ENCODE peak calls at places on chromosomes 11 and 22, in ten cellular contexts. U is fibroblast of lung; R is A549; W is cardiac muscle cell; Q is GM23338; K is tibial nerve; V is AG04450; S is psoas muscle; B is CD4-positive, alpha-beta T cell; I is upper lobe of right lung. C is an unnamed sample.

GRCh38 chr11:126104420-126104819 is 41.8 kb upstream of the CDON start:
- DNase-seq in U (no peak), R (no peak), W (no peak), Q (peak), K (no peak), V (no peak), S (no peak), B (no peak), I (no peak), C (no peak)

GRCh38 chr22:37298748-37299495 is 16.6 kb downstream of the CYTH4 start:
- DNase-seq in U (no peak), R (no peak), W (no peak), Q (no peak), K (no peak), V (no peak), S (no peak), B (no peak), I (no peak), C (no peak)

GRCh38 chr11:76347391-76347790 is 33.5 kb downstream of the THAP12 start:
- DNase-seq in U (peak), R (no peak), W (peak), Q (no peak), K (no peak), V (no peak), S (no peak), B (no peak), I (no peak), C (no peak)

GRCh38 chr11:19307498-19307897 is 66.8 kb upstream of the E2F8 start:
- DNase-seq in U (no peak), R (no peak), W (no peak), Q (peak), K (no peak), V (no peak), S (no peak), B (no peak), I (no peak), C (no peak)

GRCh38 chr22:50627914-50628542 is at the start of gene ARSA:
- DNase-seq in U (peak), R (peak), W (peak), Q (peak), K (peak), V (peak), S (peak), B (peak), I (peak), C (no peak)

GRCh38 chr11:46471943-46472661 is 80.5 kb upstream of the CHRM4 start:
- DNase-seq in U (no peak), R (no peak), W (no peak), Q (no peak), K (no peak), V (no peak), S (no peak), B (no peak), I (no peak), C (no peak)

GRCh38 chr11:109994896-109995295 is 98.3 kb upstream of the ZC3H12C start:
- DNase-seq in U (no peak), R (peak), W (peak), Q (peak), K (no peak), V (no peak), S (no peak), B (no peak), I (no peak), C (no peak)

GRCh38 chr11:100863080-100863581 is 176.0 kb downstream of the ARHGAP42 start:
- DNase-seq in U (peak), R (peak), W (peak), Q (peak), K (no peak), V (peak), S (no peak), B (no peak), I (no peak), C (no peak)

GRCh38 chr22:50670513-50670912 is 2.1 kb upstream of the SHANK3 start:
- DNase-seq in U (no peak), R (no peak), W (no peak), Q (no peak), K (no peak), V (no peak), S (no peak), B (no peak), I (no peak), C (no peak)

GRCh38 chr11:909406-909805 is 1.2 kb downstream of the CHID1 start:
- DNase-seq in U (no peak), R (no peak), W (no peak), Q (no peak), K (no peak), V (no peak), S (no peak), B (no peak), I (no peak), C (no peak)

GRCh38 chr11:110468095-110468494 is 38.3 kb downstream of the FDX1 start:
- DNase-seq in U (no peak), R (no peak), W (no peak), Q (no peak), K (no peak), V (no peak), S (no peak), B (no peak), I (no peak), C (no peak)

GRCh38 chr11:12901874-12902481 is 107.1 kb upstream of the RASSF10 start:
- DNase-seq in U (no peak), R (no peak), W (no peak), Q (no peak), K (no peak), V (no peak), S (no peak), B (no peak), I (no peak), C (no peak)

GRCh38 chr11:128226106-128226716 is 361.1 kb downstream of the ETS1 start:
- DNase-seq in U (no peak), R (no peak), W (no peak), Q (no peak), K (no peak), V (no peak), S (no peak), B (no peak), I (no peak), C (no peak)

GRCh38 chr11:15227011-15227410 is 112.3 kb downstream of the INSC start:
- DNase-seq in U (no peak), R (no peak), W (no peak), Q (no peak), K (no peak), V (no peak), S (no peak), B (no peak), I (no peak), C (no peak)

GRCh38 chr22:29722151-29722550 is 2.3 kb downstream of the CABP7 start:
- DNase-seq in U (no peak), R (no peak), W (no peak), Q (no peak), K (no peak), V (no peak), S (no peak), B (no peak), I (no peak), C (no peak)

GRCh38 chr11:72758304-72758689 is 6.1 kb upstream of the ARAP1 start:
- DNase-seq in U (peak), R (no peak), W (peak), Q (no peak), K (no peak), V (no peak), S (no peak), B (no peak), I (no peak), C (no peak)

GRCh38 chr11:5689551-5689983 is at the start of gene TRIM22:
- DNase-seq in U (peak), R (no peak), W (peak), Q (peak), K (no peak), V (no peak), S (no peak), B (peak), I (peak), C (no peak)

GRCh38 chr11:93648168-93648567 is 13.3 kb upstream of the CEP295 start:
- DNase-seq in U (peak), R (peak), W (peak), Q (peak), K (no peak), V (no peak), S (no peak), B (no peak), I (no peak), C (no peak)

GRCh38 chr11:109073032-109073822 is 348.8 kb upstream of the C11orf87 start:
- DNase-seq in U (no peak), R (no peak), W (no peak), Q (no peak), K (no peak), V (no peak), S (no peak), B (no peak), I (no peak), C (no peak)

GRCh38 chr22:46515208-46516111 is 22.0 kb downstream of the CELSR1 start:
- DNase-seq in U (no peak), R (no peak), W (peak), Q (no peak), K (no peak), V (no peak), S (peak), B (no peak), I (no peak), C (no peak)
- H3K27ac ChIP-seq in U (no peak), R (peak), W (no peak), Q (no peak), K (no peak), V (no peak), S (no peak), B (no peak), I (no peak), C (peak)

GRCh38 chr11:69986421-69987229 is 91.5 kb upstream of the ANO1 start:
- DNase-seq in U (no peak), R (no peak), W (no peak), Q (peak), K (no peak), V (no peak), S (peak), B (no peak), I (peak), C (no peak)

GRCh38 chr11:69983897-69984438 is 94.1 kb upstream of the ANO1 start:
- DNase-seq in U (no peak), R (no peak), W (no peak), Q (no peak), K (no peak), V (no peak), S (no peak), B (no peak), I (no peak), C (no peak)

GRCh38 chr11:69985331-69985653 is 92.8 kb upstream of the ANO1 start:
- DNase-seq in U (no peak), R (no peak), W (no peak), Q (peak), K (no peak), V (no peak), S (no peak), B (no peak), I (no peak), C (no peak)

GRCh38 chr11:69984457-69985261 is 93.5 kb upstream of the ANO1 start:
- DNase-seq in U (no peak), R (no peak), W (no peak), Q (peak), K (no peak), V (no peak), S (peak), B (no peak), I (peak), C (no peak)

DNA sequence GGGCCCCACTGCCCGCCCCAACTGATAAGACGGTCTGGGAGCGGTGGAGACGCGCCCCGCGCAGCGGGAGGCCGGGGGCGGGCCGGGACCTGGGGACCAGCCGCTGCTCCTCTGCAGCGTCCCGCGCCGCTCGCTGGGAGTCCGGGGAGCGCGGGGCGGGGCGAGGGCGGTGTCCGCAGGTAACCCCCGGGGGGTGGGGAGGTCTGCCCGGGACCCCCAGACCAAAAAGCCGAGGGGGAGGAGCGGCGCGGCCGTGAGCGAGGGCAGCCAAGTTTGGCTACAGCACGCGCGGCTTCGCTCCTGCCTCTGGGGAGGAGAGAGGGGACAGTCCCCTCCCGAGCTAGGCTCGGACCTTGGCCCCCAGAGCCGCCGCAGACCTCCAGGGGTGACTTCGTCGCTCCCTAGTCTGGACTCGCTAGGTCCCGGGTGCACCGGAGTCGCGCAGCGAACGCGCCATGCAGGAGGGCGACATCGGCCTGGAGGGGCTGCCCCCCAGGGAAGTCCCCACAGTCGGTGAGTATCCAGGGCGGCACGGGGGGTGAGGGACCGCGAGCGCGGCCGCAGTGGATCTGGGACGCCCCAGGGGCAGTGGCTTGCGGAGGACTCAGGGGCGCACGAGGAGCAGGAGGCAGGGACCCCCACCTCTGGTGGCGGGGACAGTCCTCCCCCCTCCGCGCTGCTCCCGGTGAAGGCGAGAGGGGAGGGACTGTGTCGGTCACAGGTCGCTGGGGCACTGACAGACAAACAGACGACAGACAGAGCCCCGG is 92.3 kb upstream of the ANO1 start:
- DNase-seq in U (no peak), R (no peak), W (no peak), Q (peak), K (no peak), V (no peak), S (peak), B (no peak), I (peak), C (no peak)
- H3K27ac ChIP-seq in U (no peak), R (peak), W (no peak), Q (no peak), K (no peak), V (no peak), S (no peak), B (no peak), I (peak), C (peak)

DNA sequence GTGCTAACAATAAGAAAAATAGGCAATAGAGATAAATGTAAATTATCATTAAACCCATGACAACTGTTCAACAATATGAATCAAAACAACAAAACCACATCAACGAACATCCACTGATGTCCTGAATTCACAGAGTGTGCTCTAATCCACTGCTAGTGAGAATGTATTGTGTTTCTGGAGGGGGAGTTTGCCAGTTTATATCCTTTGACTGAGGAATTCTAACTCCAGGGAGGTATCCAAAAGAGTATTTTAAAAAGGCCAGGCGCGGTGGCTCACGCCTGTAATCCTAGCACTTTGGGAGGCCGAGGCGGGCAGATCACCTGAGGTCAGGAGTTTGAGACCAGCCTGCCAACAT is 1.7 kb upstream of the WEE1 start:
- DNase-seq in U (no peak), R (no peak), W (no peak), Q (no peak), K (no peak), V (no peak), S (no peak), B (no peak), I (no peak), C (no peak)
- H3K27ac ChIP-seq in U (peak), R (peak), W (peak), Q (peak), K (no peak), V (no peak), S (peak), B (no peak), I (no peak), C (peak)

GRCh38 chr22:46010177-46010867 is 33.4 kb upstream of the WNT7B start:
- DNase-seq in U (no peak), R (no peak), W (peak), Q (no peak), K (no peak), V (no peak), S (no peak), B (no peak), I (peak), C (no peak)
- H3K27ac ChIP-seq in U (no peak), R (no peak), W (no peak), Q (no peak), K (no peak), V (no peak), S (no peak), B (no peak), I (no peak), C (peak)

DNA sequence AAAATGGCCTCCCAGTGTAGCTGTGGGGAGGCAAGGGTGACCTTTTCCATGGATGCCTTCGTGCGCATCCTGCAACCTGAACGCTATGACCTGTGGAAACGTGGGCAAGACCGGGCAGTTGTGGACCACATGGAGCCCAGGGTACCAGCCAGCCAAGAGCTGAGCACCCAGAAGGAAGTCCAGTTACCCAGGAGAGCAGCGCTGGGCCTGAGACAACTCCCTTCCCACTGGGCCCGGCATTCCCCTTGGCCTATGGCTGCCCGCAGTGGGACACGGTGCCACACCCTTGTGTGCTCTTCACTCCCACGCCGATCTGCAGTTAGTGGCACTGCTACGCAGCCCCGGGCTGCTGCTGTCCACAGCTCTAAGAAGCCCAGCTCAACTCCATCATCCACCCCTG is 24.8 kb downstream of the KDM4D start:
- DNase-seq in U (no peak), R (no peak), W (no peak), Q (no peak), K (no peak), V (no peak), S (no peak), B (no peak), I (no peak), C (no peak)
- H3K27ac ChIP-seq in U (no peak), R (no peak), W (no peak), Q (no peak), K (no peak), V (no peak), S (no peak), B (no peak), I (no peak), C (no peak)